ENCODE peak calls at places on chromosomes 6 and 20, in seven cellular contexts. Z is iris pigment epithelial cell; V is MM.1S; U is NCI-H1436; W is Right ventricle myocardium superior; Y is activated naive CD8-positive, alpha-beta T cell treated with anti-CD3 and anti-CD28 coated beads for 36 hours; L is EL. H is an unnamed sample.

GRCh38 chr6:144809969-144810368 is 524.8 kb downstream of the UTRN start:
- DNase-seq in V (no peak), W (no peak), Y (no peak), U (no peak), Z (no peak), L (no peak), H (no peak)

GRCh38 chr6:17919494-17919893 is 67.9 kb downstream of the KIF13A start:
- DNase-seq in Z (no peak), L (no peak), Y (no peak), U (no peak), W (peak; percentile 57), V (no peak), H (no peak)

GRCh38 chr6:157060440-157060949 is 262.8 kb downstream of the TMEM242 start:
- DNase-seq in Z (peak; percentile 36), U (no peak), Y (no peak), W (no peak), L (no peak), V (no peak), H (no peak)

GRCh38 chr6:15081437-15081836 is 164.4 kb upstream of the JARID2 start:
- DNase-seq in W (no peak), V (no peak), Y (no peak), Z (no peak), U (no peak), L (no peak), H (no peak)

GRCh38 chr20:25269833-25270170 is 21.9 kb downstream of the PYGB start:
- DNase-seq in V (no peak), L (no peak), Z (no peak), Y (no peak), U (no peak), W (peak; percentile 34), H (no peak)

GRCh38 chr6:2935566-2936291 is 32.6 kb upstream of the SERPINB9 start:
- DNase-seq in Z (no peak), W (no peak), V (no peak), U (no peak), L (no peak), Y (no peak), H (no peak)

GRCh38 chr6:37005827-37006514 is 516 bp downstream of the FGD2 start:
- DNase-seq in Z (no peak), L (no peak), U (no peak), Y (no peak), V (no peak), W (no peak), H (no peak)

GRCh38 chr6:73234732-73235131 is 9.4 kb upstream of the KHDC1L start:
- DNase-seq in V (no peak), Z (peak; percentile 86), Y (no peak), W (no peak), U (no peak), L (peak; percentile 87), H (no peak)

GRCh38 chr6:83384751-83385150 is 46.1 kb downstream of the ME1 start:
- DNase-seq in V (no peak), L (no peak), Y (no peak), U (no peak), W (no peak), Z (no peak), H (no peak)

GRCh38 chr6:40710626-40711354 is 123.6 kb upstream of the LRFN2 start:
- DNase-seq in U (peak; percentile 13), L (no peak), Y (no peak), V (no peak), W (no peak), Z (no peak), H (no peak)

H was measured in stimulated activated CD4-positive, alpha-beta T cell treated with anti-CD3 and anti-CD28 coated beads, Interleukin-4, amount 100 ng/mL, for 24 hours.